ENCODE peak calls at places on chromosomes 3 and 15, in five cellular contexts. One of them, this sample, is unnamed. For H3K4me1, the result is how much of the 10 kb centered on the place peaks cover.

GRCh38 chr3:149506540-149506939 is 32.0 kb downstream of the TM4SF4 start:
- DNase-seq in heart right ventricle: no peak
- DNase-seq in Panc1: no peak
- DNase-seq in fibroblast of lung: peak
- DNase-seq in kidney: no peak
- DNase-seq in this sample: no peak

GRCh38 chr3:50617911-50618481 is 1.0 kb downstream of the MAPKAPK3 start:
- DNase-seq in Panc1: no peak
- DNase-seq in heart right ventricle: peak
- DNase-seq in kidney: no peak
- DNase-seq in fibroblast of lung: no peak
- DNase-seq in this sample: no peak

GRCh38 chr3:52895416-52895815 is 1.9 kb downstream of the STIMATE start:
- DNase-seq in kidney: no peak
- DNase-seq in fibroblast of lung: no peak
- DNase-seq in heart right ventricle: no peak
- DNase-seq in Panc1: no peak
- DNase-seq in this sample: no peak

GRCh38 chr3:14588713-14589112 is 48.6 kb upstream of the GRIP2 start:
- DNase-seq in fibroblast of lung: no peak
- DNase-seq in kidney: no peak
- DNase-seq in heart right ventricle: no peak
- DNase-seq in Panc1: no peak
- DNase-seq in this sample: no peak

GRCh38 chr15:65914981-65915925 is 46.0 kb downstream of the RAB11A start:
- DNase-seq in fibroblast of lung: no peak
- DNase-seq in heart right ventricle: no peak
- DNase-seq in kidney: peak
- DNase-seq in Panc1: no peak
- DNase-seq in this sample: no peak

GRCh38 chr3:123841476-123842238 is 42.5 kb downstream of the MYLK start:
- DNase-seq in kidney: no peak
- DNase-seq in heart right ventricle: no peak
- DNase-seq in fibroblast of lung: peak
- DNase-seq in Panc1: no peak
- DNase-seq in this sample: no peak

GRCh38 chr3:157056035-157056434 is 103.9 kb downstream of the CCNL1 start:
- DNase-seq in kidney: no peak
- DNase-seq in fibroblast of lung: no peak
- DNase-seq in heart right ventricle: no peak
- DNase-seq in Panc1: no peak
- DNase-seq in this sample: no peak

GRCh38 chr3:150293401-150294001 is 114.6 kb upstream of the TSC22D2 start:
- DNase-seq in fibroblast of lung: peak
- DNase-seq in kidney: no peak
- DNase-seq in heart right ventricle: no peak
- DNase-seq in Panc1: no peak
- DNase-seq in this sample: no peak

GRCh38 chr3:128076465-128076782 is 24.2 kb downstream of the SEC61A1 start:
- DNase-seq in heart right ventricle: no peak
- DNase-seq in fibroblast of lung: no peak
- DNase-seq in kidney: no peak
- DNase-seq in Panc1: no peak
- DNase-seq in this sample: peak

GRCh38 chr3:43559961-43560360 is 61.9 kb downstream of the ANO10 start:
- DNase-seq in Panc1: no peak
- DNase-seq in fibroblast of lung: no peak
- DNase-seq in heart right ventricle: no peak
- DNase-seq in kidney: no peak
- DNase-seq in this sample: no peak

GRCh38 chr3:39133822-39134221 is 19.6 kb downstream of the CSRNP1 start:
- DNase-seq in kidney: no peak
- DNase-seq in heart right ventricle: no peak
- DNase-seq in Panc1: no peak
- DNase-seq in fibroblast of lung: no peak
- DNase-seq in this sample: no peak

GRCh38 chr3:95711789-95712188 is 1102.6 kb upstream of the EPHA6 start:
- DNase-seq in kidney: no peak
- DNase-seq in heart right ventricle: no peak
- DNase-seq in Panc1: no peak
- DNase-seq in fibroblast of lung: no peak
- DNase-seq in this sample: no peak

GRCh38 chr3:89697321-89697916 is 590.0 kb downstream of the EPHA3 start:
- DNase-seq in fibroblast of lung: no peak
- DNase-seq in Panc1: no peak
- DNase-seq in heart right ventricle: no peak
- DNase-seq in kidney: no peak
- DNase-seq in this sample: peak

GRCh38 chr15:71874245-71874644 is 63.9 kb downstream of the NR2E3 start:
- DNase-seq in heart right ventricle: no peak
- DNase-seq in fibroblast of lung: no peak
- DNase-seq in Panc1: no peak
- DNase-seq in kidney: no peak
- DNase-seq in this sample: no peak

GRCh38 chr3:126344380-126345041 is 12.7 kb downstream of the KLF15 start:
- DNase-seq in Panc1: no peak
- DNase-seq in fibroblast of lung: no peak
- DNase-seq in heart right ventricle: peak
- DNase-seq in kidney: peak
- DNase-seq in this sample: peak

GRCh38 chr15:40045572-40046217 is 6.7 kb upstream of the SRP14 start:
- DNase-seq in kidney: no peak
- DNase-seq in heart right ventricle: no peak
- DNase-seq in Panc1: no peak
- DNase-seq in fibroblast of lung: no peak
- DNase-seq in this sample: peak

GRCh38 chr3:179260949-179261765 is 10.2 kb upstream of the KCNMB3 start:
- DNase-seq in fibroblast of lung: peak
- DNase-seq in heart right ventricle: peak
- DNase-seq in Panc1: no peak
- DNase-seq in kidney: peak
- DNase-seq in this sample: peak

GRCh38 chr3:20096135-20096685 is 56.0 kb downstream of the KAT2B start:
- DNase-seq in heart right ventricle: no peak
- DNase-seq in kidney: no peak
- DNase-seq in fibroblast of lung: no peak
- DNase-seq in Panc1: no peak
- DNase-seq in this sample: no peak

GRCh38 chr15:28112101-28112760 is 13.1 kb upstream of the OCA2 start:
- DNase-seq in kidney: no peak
- DNase-seq in Panc1: no peak
- DNase-seq in heart right ventricle: no peak
- DNase-seq in fibroblast of lung: no peak
- DNase-seq in this sample: no peak

GRCh38 chr3:57919987-57920386 is 88.2 kb upstream of the FLNB start:
- DNase-seq in kidney: no peak
- DNase-seq in fibroblast of lung: no peak
- DNase-seq in heart right ventricle: no peak
- DNase-seq in Panc1: no peak
- DNase-seq in this sample: no peak

GRCh38 chr15:32855942-32856341 is 138.1 kb downstream of the GREM1 start:
- DNase-seq in fibroblast of lung: peak
- DNase-seq in Panc1: no peak
- DNase-seq in kidney: no peak
- DNase-seq in heart right ventricle: peak
- DNase-seq in this sample: no peak

GRCh38 chr3:46655271-46655670 is 38.2 kb downstream of the ALS2CL start:
- DNase-seq in heart right ventricle: no peak
- DNase-seq in fibroblast of lung: no peak
- DNase-seq in kidney: no peak
- DNase-seq in Panc1: no peak
- DNase-seq in this sample: no peak

GRCh38 chr3:160480931-160481330 is 31.3 kb upstream of the TRIM59 start:
- DNase-seq in Panc1: no peak
- DNase-seq in heart right ventricle: no peak
- DNase-seq in fibroblast of lung: peak
- DNase-seq in kidney: no peak
- DNase-seq in this sample: no peak

GRCh38 chr3:129829640-129830039 is 63.9 kb downstream of the TMCC1 start:
- DNase-seq in fibroblast of lung: peak
- DNase-seq in kidney: no peak
- DNase-seq in Panc1: peak
- DNase-seq in heart right ventricle: peak
- DNase-seq in this sample: no peak

GRCh38 chr3:16064660-16065414 is 109.6 kb upstream of the GALNT15 start:
- DNase-seq in fibroblast of lung: peak
- DNase-seq in heart right ventricle: peak
- DNase-seq in kidney: no peak
- DNase-seq in Panc1: no peak
- DNase-seq in this sample: peak

GRCh38 chr3:173584093-173584833 is 186.7 kb downstream of the NLGN1 start:
- DNase-seq in fibroblast of lung: peak
- DNase-seq in Panc1: peak
- DNase-seq in heart right ventricle: peak
- DNase-seq in kidney: no peak
- DNase-seq in this sample: peak

GRCh38 chr3:102174312-102174712 is 260.5 kb upstream of the ZPLD1 start:
- DNase-seq in kidney: no peak
- DNase-seq in Panc1: peak
- DNase-seq in heart right ventricle: no peak
- DNase-seq in fibroblast of lung: peak
- DNase-seq in this sample: no peak

DNA sequence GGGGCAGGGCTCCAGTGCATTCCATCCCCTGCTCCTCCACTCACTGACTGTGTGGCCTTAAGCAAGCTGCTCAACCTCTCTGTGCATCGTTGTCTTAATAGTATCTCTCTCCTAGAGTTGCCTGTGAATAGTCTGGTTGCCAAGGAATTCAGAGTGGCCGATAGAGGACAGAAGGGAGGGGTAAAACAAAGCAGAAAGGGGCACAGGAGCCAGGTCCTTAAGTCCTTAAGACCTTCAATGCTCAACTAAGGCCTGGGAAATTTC is 13.7 kb upstream of the CYP11A1 start:
- DNase-seq in Panc1: no peak
- DNase-seq in heart right ventricle: no peak
- DNase-seq in fibroblast of lung: no peak
- DNase-seq in kidney: no peak
- DNase-seq in this sample: no peak
- H3K4me1 ChIP-seq in Panc1: under half
- H3K4me1 ChIP-seq in heart right ventricle: under half
- H3K4me1 ChIP-seq in fibroblast of lung: under half
- H3K4me1 ChIP-seq in kidney: under half
- H3K4me1 ChIP-seq in this sample: under half

GRCh38 chr15:63190993-63191392 is 1.6 kb downstream of the RAB8B start:
- DNase-seq in Panc1: no peak
- DNase-seq in heart right ventricle: no peak
- DNase-seq in fibroblast of lung: no peak
- DNase-seq in kidney: no peak
- DNase-seq in this sample: no peak
- H3K4me3 ChIP-seq in Panc1: no peak
- H3K4me3 ChIP-seq in heart right ventricle: peak
- H3K4me3 ChIP-seq in fibroblast of lung: peak
- H3K4me3 ChIP-seq in kidney: peak
- H3K4me3 ChIP-seq in this sample: no peak

DNA sequence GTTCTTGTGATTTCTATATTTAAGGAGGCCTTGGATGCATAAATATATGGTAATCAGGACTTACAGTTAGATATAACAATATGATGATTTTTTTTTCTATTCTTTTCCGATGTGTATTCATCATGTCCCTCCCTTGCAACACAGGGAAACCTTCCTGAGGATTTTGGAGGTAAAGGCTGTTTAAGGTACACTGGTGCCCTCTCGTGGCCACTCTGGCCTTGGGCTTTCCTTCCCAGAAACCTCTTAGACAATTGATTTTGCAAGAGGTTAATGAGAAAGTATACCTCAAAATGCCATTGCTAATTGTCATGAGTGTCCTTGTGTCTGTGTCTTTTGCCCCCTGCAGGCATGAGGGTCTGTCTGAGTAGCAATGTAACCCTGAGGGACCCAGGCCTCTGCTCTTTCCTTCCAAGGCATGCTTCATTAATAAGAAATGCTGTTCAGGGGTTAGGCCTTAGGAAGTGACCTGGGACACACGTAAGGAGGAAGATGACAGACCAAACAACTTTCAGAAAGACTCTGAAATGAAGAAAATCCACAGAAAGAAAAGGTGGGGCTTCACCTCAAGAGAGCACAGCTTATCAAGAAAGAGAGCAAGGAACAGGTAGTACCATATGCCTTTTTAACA is 70.3 kb upstream of the PPP2R3A start:
- DNase-seq in kidney: peak
- DNase-seq in Panc1: peak
- DNase-seq in heart right ventricle: peak
- DNase-seq in fibroblast of lung: peak
- DNase-seq in this sample: no peak
- TF ChIP-seq CTCF in kidney: peak
- TF ChIP-seq CTCF in Panc1: peak
- TF ChIP-seq CTCF in heart right ventricle: peak
- TF ChIP-seq CTCF in fibroblast of lung: peak
- TF ChIP-seq CTCF in this sample: peak

GRCh38 chr3:183541235-183541655 is 14.3 kb downstream of the KLHL6 start:
- DNase-seq in kidney: no peak
- DNase-seq in Panc1: no peak
- DNase-seq in fibroblast of lung: no peak
- DNase-seq in heart right ventricle: no peak
- DNase-seq in this sample: no peak
- H3K4me1 ChIP-seq in kidney: under half
- H3K4me1 ChIP-seq in Panc1: under half
- H3K4me1 ChIP-seq in fibroblast of lung: under half
- H3K4me1 ChIP-seq in heart right ventricle: under half
- H3K4me1 ChIP-seq in this sample: under half

DNA sequence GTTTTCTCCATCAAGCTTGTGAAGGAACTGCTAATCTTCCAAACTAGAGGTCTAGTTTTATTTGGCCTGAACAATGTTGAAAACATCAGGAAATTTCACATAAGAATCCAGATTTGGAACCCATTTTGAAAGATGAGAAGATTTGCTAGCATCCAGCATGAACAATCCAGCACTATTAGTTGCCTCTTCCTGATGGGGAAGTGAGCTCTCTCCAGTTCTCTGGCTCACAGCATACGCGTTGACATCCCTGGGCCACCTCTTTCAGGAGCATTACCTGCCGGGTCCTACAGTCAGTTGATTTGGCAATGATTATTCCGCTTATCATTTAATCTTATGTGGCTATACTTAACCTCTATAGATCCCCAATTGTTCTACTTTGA is 10.9 kb downstream of the GPR87 start:
- DNase-seq in heart right ventricle: no peak
- DNase-seq in kidney: no peak
- DNase-seq in fibroblast of lung: no peak
- DNase-seq in Panc1: no peak
- DNase-seq in this sample: no peak
- H3K4me3 ChIP-seq in heart right ventricle: no peak
- H3K4me3 ChIP-seq in kidney: no peak
- H3K4me3 ChIP-seq in fibroblast of lung: no peak
- H3K4me3 ChIP-seq in Panc1: no peak
- H3K4me3 ChIP-seq in this sample: no peak

GRCh38 chr3:10504161-10505049 is 981 bp downstream of the ATP2B2 start:
- DNase-seq in Panc1: no peak
- DNase-seq in fibroblast of lung: no peak
- DNase-seq in kidney: no peak
- DNase-seq in heart right ventricle: no peak
- DNase-seq in this sample: no peak
- TF ChIP-seq CTCF in Panc1: no peak
- TF ChIP-seq CTCF in fibroblast of lung: no peak
- TF ChIP-seq CTCF in kidney: no peak
- TF ChIP-seq CTCF in heart right ventricle: no peak
- TF ChIP-seq CTCF in this sample: no peak

GRCh38 chr15:74781673-74782595 is at the start of gene CSK:
- DNase-seq in Panc1: no peak
- DNase-seq in fibroblast of lung: peak
- DNase-seq in heart right ventricle: peak
- DNase-seq in kidney: peak
- DNase-seq in this sample: peak
- H3K4me1 ChIP-seq in Panc1: under half
- H3K4me1 ChIP-seq in fibroblast of lung: under half
- H3K4me1 ChIP-seq in heart right ventricle: half or more
- H3K4me1 ChIP-seq in kidney: under half
- H3K4me1 ChIP-seq in this sample: half or more

GRCh38 chr3:138348950-138349739 is 766 bp downstream of the MRAS start:
- DNase-seq in Panc1: no peak
- DNase-seq in kidney: no peak
- DNase-seq in heart right ventricle: no peak
- DNase-seq in fibroblast of lung: peak
- DNase-seq in this sample: peak
- H3K4me3 ChIP-seq in Panc1: peak
- H3K4me3 ChIP-seq in kidney: peak
- H3K4me3 ChIP-seq in heart right ventricle: peak
- H3K4me3 ChIP-seq in fibroblast of lung: peak
- H3K4me3 ChIP-seq in this sample: peak